ENCODE peak calls at places on chromosomes 12 and 14, in seven cellular contexts. J is adrenal gland, V is NCI-H1092 treated with DMSO at 0.1 percent for 48 hours, W is Karpas-422, B is endodermal cell, H is T-cell, A is ACHN. C is an unnamed sample.
A peak's percentile ranks its signal among the peaks of the same experiment; 100 is the strongest.

GRCh38 chr12:57479376-57480115 is at the start of gene ARHGAP9:
- DNase-seq in J (no peak), V (no peak), W (no peak), B (no peak), H (peak; percentile 60), A (no peak), C (no peak)

GRCh38 chr12:132190012-132190755 is 45.9 kb downstream of the NOC4L start:
- DNase-seq in J (no peak), V (no peak), W (no peak), B (peak; percentile 90), H (no peak), A (peak; percentile 54), C (no peak)

GRCh38 chr14:79098324-79098723 is 928.2 kb downstream of the NRXN3 start:
- DNase-seq in J (no peak), V (no peak), W (no peak), B (no peak), H (no peak), A (no peak), C (no peak)

GRCh38 chr12:4648099-4648498 is 752 bp downstream of the AKAP3 start:
- DNase-seq in J (no peak), V (no peak), W (peak; percentile 66), B (no peak), H (no peak), A (peak; percentile 13), C (no peak)

GRCh38 chr12:18141583-18141982 is 51.6 kb upstream of the RERGL start:
- DNase-seq in J (no peak), V (no peak), W (no peak), B (no peak), H (no peak), A (no peak), C (peak; percentile 26)

GRCh38 chr14:79408696-79409095 is 802.6 kb downstream of the DIO2 start:
- DNase-seq in J (no peak), V (no peak), W (no peak), B (no peak), H (no peak), A (no peak), C (no peak)

GRCh38 chr12:26689281-26689841 is 143.6 kb downstream of the ITPR2 start:
- DNase-seq in J (no peak), V (no peak), W (no peak), B (no peak), H (no peak), A (no peak), C (no peak)

GRCh38 chr14:81831128-81831815 is 297.6 kb upstream of the SEL1L start:
- DNase-seq in J (peak; percentile 83), V (no peak), W (no peak), B (no peak), H (no peak), A (no peak), C (no peak)

GRCh38 chr14:61281186-61281676 is at the start of gene TMEM30B:
- DNase-seq in J (no peak), V (peak; percentile 28), W (no peak), B (peak; percentile 96), H (peak; percentile 42), A (no peak), C (no peak)

GRCh38 chr14:61350427-61350826 is 29.0 kb downstream of the PRKCH start:
- DNase-seq in J (no peak), V (no peak), W (no peak), B (no peak), H (no peak), A (no peak), C (no peak)

GRCh38 chr12:131860472-131861260 is 32.5 kb downstream of the MMP17 start:
- DNase-seq in J (no peak), V (no peak), W (peak; percentile 56), B (peak; percentile 86), H (no peak), A (no peak), C (peak; percentile 36)

GRCh38 chr12:43758247-43758727 is 303 bp downstream of the PUS7L start:
- DNase-seq in J (no peak), V (peak; percentile 75), W (no peak), B (no peak), H (no peak), A (peak; percentile 60), C (peak; percentile 0)

GRCh38 chr12:92696240-92696639 is 6.5 kb upstream of the PLEKHG7 start:
- DNase-seq in J (peak; percentile 43), V (no peak), W (no peak), B (no peak), H (no peak), A (no peak), C (no peak)

GRCh38 chr14:101899263-101899662 is 65.1 kb upstream of the DYNC1H1 start:
- DNase-seq in J (no peak), V (no peak), W (no peak), B (no peak), H (no peak), A (no peak), C (no peak)

GRCh38 chr14:99734406-99735051 is 50.4 kb downstream of the CYP46A1 start:
- DNase-seq in J (peak; percentile 14), V (no peak), W (no peak), B (peak; percentile 37), H (no peak), A (no peak), C (no peak)

GRCh38 chr12:31629756-31630732 is 29.4 kb upstream of the ETFBKMT start:
- DNase-seq in J (peak; percentile 85), V (no peak), W (no peak), B (no peak), H (no peak), A (no peak), C (no peak)

GRCh38 chr12:46786774-46787173 is 39.0 kb downstream of the SLC38A4 start:
- DNase-seq in J (no peak), V (no peak), W (no peak), B (no peak), H (no peak), A (no peak), C (no peak)

GRCh38 chr12:3761116-3761770 is 8.3 kb upstream of the CRACR2A start:
- DNase-seq in J (no peak), V (no peak), W (no peak), B (no peak), H (no peak), A (no peak), C (no peak)

GRCh38 chr14:76546426-76547221 is 170.7 kb downstream of the ESRRB start:
- DNase-seq in J (peak; percentile 14), V (peak; percentile 48), W (peak; percentile 89), B (peak; percentile 92), H (no peak), A (peak; percentile 48), C (no peak)

GRCh38 chr14:26738571-26738970 is 140.7 kb upstream of the NOVA1 start:
- DNase-seq in J (no peak), V (no peak), W (no peak), B (no peak), H (no peak), A (no peak), C (no peak)

GRCh38 chr14:39488600-39488999 is 56.4 kb upstream of the FBXO33 start:
- DNase-seq in J (no peak), V (no peak), W (no peak), B (peak; percentile 85), H (no peak), A (no peak), C (no peak)

GRCh38 chr12:59076611-59077010 is 156.3 kb upstream of the LRIG3 start:
- DNase-seq in J (no peak), V (no peak), W (no peak), B (no peak), H (no peak), A (no peak), C (no peak)

GRCh38 chr12:108442077-108442476 is 73.0 kb upstream of the FICD start:
- DNase-seq in J (no peak), V (no peak), W (no peak), B (peak; percentile 81), H (no peak), A (no peak), C (no peak)

GRCh38 chr12:52441320-52441911 is 7.2 kb upstream of the KRT75 start:
- DNase-seq in J (no peak), V (no peak), W (peak; percentile 51), B (peak; percentile 47), H (no peak), A (no peak), C (peak; percentile 56)

GRCh38 chr12:121649819-121650353 is 19.6 kb downstream of the MORN3 start:
- DNase-seq in J (no peak), V (no peak), W (no peak), B (peak; percentile 88), H (no peak), A (no peak), C (no peak)

GRCh38 chr12:50477241-50477832 is 27.4 kb upstream of the DIP2B start:
- DNase-seq in J (no peak), V (no peak), W (peak; percentile 36), B (no peak), H (no peak), A (no peak), C (no peak)

GRCh38 chr12:6630696-6631095 is 5.1 kb downstream of the LPAR5 start:
- DNase-seq in J (no peak), V (no peak), W (no peak), B (peak; percentile 26), H (no peak), A (no peak), C (no peak)

GRCh38 chr14:101062065-101062450 is 158.5 kb upstream of the RTL1 start:
- DNase-seq in J (no peak), V (no peak), W (no peak), B (no peak), H (no peak), A (no peak), C (no peak)

GRCh38 chr14:102514987-102515733 is 5.6 kb upstream of the ANKRD9 start:
- DNase-seq in J (no peak), V (no peak), W (no peak), B (no peak), H (no peak), A (no peak), C (no peak)

GRCh38 chr14:69363055-69363454 is 35.0 kb downstream of the ERH start:
- DNase-seq in J (peak; percentile 53), V (no peak), W (no peak), B (peak; percentile 87), H (no peak), A (no peak), C (no peak)